ENCODE peak calls at places on chromosomes 1 and 21, in nine cellular contexts. One of them, this sample, is unnamed.

GRCh38 chr1:78491311-78492071 is 717 bp downstream of the PTGFR start:
- DNase-seq in Panc1: no peak
- DNase-seq in activated CD8-positive, alpha-beta memory T cell treated with anti-CD3 and anti-CD28 coated beads for 4 hours: no peak
- DNase-seq in CD8-positive, alpha-beta T cell: no peak
- DNase-seq in NCI-H446: peak
- DNase-seq in caudate nucleus: no peak
- DNase-seq in NCI-H1694: no peak
- DNase-seq in activated T-helper 1 cell treated with anti-CD3 and anti-CD28 coated beads, Interleukin-2, amount 50 U/mL, for 16 hours: no peak
- DNase-seq in lower lobe of right lung: no peak
- DNase-seq in this sample: no peak

GRCh38 chr21:45829566-45830147 is 151.9 kb upstream of the COL6A1 start:
- DNase-seq in Panc1: no peak
- DNase-seq in activated CD8-positive, alpha-beta memory T cell treated with anti-CD3 and anti-CD28 coated beads for 4 hours: no peak
- DNase-seq in CD8-positive, alpha-beta T cell: no peak
- DNase-seq in NCI-H446: no peak
- DNase-seq in caudate nucleus: no peak
- DNase-seq in NCI-H1694: no peak
- DNase-seq in activated T-helper 1 cell treated with anti-CD3 and anti-CD28 coated beads, Interleukin-2, amount 50 U/mL, for 16 hours: no peak
- DNase-seq in lower lobe of right lung: no peak
- DNase-seq in this sample: no peak

GRCh38 chr1:106755682-106756406 is 300.6 kb upstream of the PRMT6 start:
- DNase-seq in Panc1: no peak
- DNase-seq in activated CD8-positive, alpha-beta memory T cell treated with anti-CD3 and anti-CD28 coated beads for 4 hours: no peak
- DNase-seq in CD8-positive, alpha-beta T cell: no peak
- DNase-seq in NCI-H446: no peak
- DNase-seq in caudate nucleus: no peak
- DNase-seq in NCI-H1694: no peak
- DNase-seq in activated T-helper 1 cell treated with anti-CD3 and anti-CD28 coated beads, Interleukin-2, amount 50 U/mL, for 16 hours: no peak
- DNase-seq in lower lobe of right lung: no peak
- DNase-seq in this sample: no peak

GRCh38 chr1:30690115-30690645 is 33.2 kb downstream of the MATN1 start:
- DNase-seq in Panc1: no peak
- DNase-seq in activated CD8-positive, alpha-beta memory T cell treated with anti-CD3 and anti-CD28 coated beads for 4 hours: no peak
- DNase-seq in CD8-positive, alpha-beta T cell: no peak
- DNase-seq in NCI-H446: no peak
- DNase-seq in caudate nucleus: no peak
- DNase-seq in NCI-H1694: no peak
- DNase-seq in activated T-helper 1 cell treated with anti-CD3 and anti-CD28 coated beads, Interleukin-2, amount 50 U/mL, for 16 hours: no peak
- DNase-seq in lower lobe of right lung: no peak
- DNase-seq in this sample: no peak

GRCh38 chr1:12215562-12215961 is 14.3 kb upstream of the VPS13D start:
- DNase-seq in Panc1: no peak
- DNase-seq in activated CD8-positive, alpha-beta memory T cell treated with anti-CD3 and anti-CD28 coated beads for 4 hours: no peak
- DNase-seq in CD8-positive, alpha-beta T cell: no peak
- DNase-seq in NCI-H446: no peak
- DNase-seq in caudate nucleus: no peak
- DNase-seq in NCI-H1694: no peak
- DNase-seq in activated T-helper 1 cell treated with anti-CD3 and anti-CD28 coated beads, Interleukin-2, amount 50 U/mL, for 16 hours: no peak
- DNase-seq in lower lobe of right lung: no peak
- DNase-seq in this sample: no peak

GRCh38 chr1:101200513-101200912 is 36.3 kb upstream of the S1PR1 start:
- DNase-seq in Panc1: no peak
- DNase-seq in activated CD8-positive, alpha-beta memory T cell treated with anti-CD3 and anti-CD28 coated beads for 4 hours: no peak
- DNase-seq in CD8-positive, alpha-beta T cell: no peak
- DNase-seq in NCI-H446: no peak
- DNase-seq in caudate nucleus: no peak
- DNase-seq in NCI-H1694: no peak
- DNase-seq in activated T-helper 1 cell treated with anti-CD3 and anti-CD28 coated beads, Interleukin-2, amount 50 U/mL, for 16 hours: no peak
- DNase-seq in lower lobe of right lung: no peak
- DNase-seq in this sample: no peak

GRCh38 chr1:205667909-205668643 is 12.2 kb downstream of the SLC45A3 start:
- DNase-seq in Panc1: no peak
- DNase-seq in activated CD8-positive, alpha-beta memory T cell treated with anti-CD3 and anti-CD28 coated beads for 4 hours: no peak
- DNase-seq in CD8-positive, alpha-beta T cell: no peak
- DNase-seq in NCI-H446: no peak
- DNase-seq in caudate nucleus: peak
- DNase-seq in NCI-H1694: no peak
- DNase-seq in activated T-helper 1 cell treated with anti-CD3 and anti-CD28 coated beads, Interleukin-2, amount 50 U/mL, for 16 hours: no peak
- DNase-seq in lower lobe of right lung: no peak
- DNase-seq in this sample: no peak

GRCh38 chr21:25735895-25736597 is 1.3 kb downstream of the GABPA start:
- DNase-seq in Panc1: peak
- DNase-seq in activated CD8-positive, alpha-beta memory T cell treated with anti-CD3 and anti-CD28 coated beads for 4 hours: no peak
- DNase-seq in CD8-positive, alpha-beta T cell: no peak
- DNase-seq in NCI-H446: no peak
- DNase-seq in caudate nucleus: no peak
- DNase-seq in NCI-H1694: peak
- DNase-seq in activated T-helper 1 cell treated with anti-CD3 and anti-CD28 coated beads, Interleukin-2, amount 50 U/mL, for 16 hours: no peak
- DNase-seq in lower lobe of right lung: no peak
- DNase-seq in this sample: peak

GRCh38 chr1:179612361-179612760 is 20.7 kb downstream of the TDRD5 start:
- DNase-seq in Panc1: no peak
- DNase-seq in activated CD8-positive, alpha-beta memory T cell treated with anti-CD3 and anti-CD28 coated beads for 4 hours: no peak
- DNase-seq in CD8-positive, alpha-beta T cell: no peak
- DNase-seq in NCI-H446: no peak
- DNase-seq in caudate nucleus: no peak
- DNase-seq in NCI-H1694: no peak
- DNase-seq in activated T-helper 1 cell treated with anti-CD3 and anti-CD28 coated beads, Interleukin-2, amount 50 U/mL, for 16 hours: no peak
- DNase-seq in lower lobe of right lung: no peak
- DNase-seq in this sample: no peak

GRCh38 chr21:44931501-44932365 is 8.1 kb upstream of the SLX9 start:
- DNase-seq in Panc1: no peak
- DNase-seq in activated CD8-positive, alpha-beta memory T cell treated with anti-CD3 and anti-CD28 coated beads for 4 hours: no peak
- DNase-seq in CD8-positive, alpha-beta T cell: no peak
- DNase-seq in NCI-H446: no peak
- DNase-seq in caudate nucleus: no peak
- DNase-seq in NCI-H1694: no peak
- DNase-seq in activated T-helper 1 cell treated with anti-CD3 and anti-CD28 coated beads, Interleukin-2, amount 50 U/mL, for 16 hours: no peak
- DNase-seq in lower lobe of right lung: peak
- DNase-seq in this sample: no peak

GRCh38 chr21:36330904-36331303 is 10.9 kb downstream of the MORC3 start:
- DNase-seq in Panc1: no peak
- DNase-seq in activated CD8-positive, alpha-beta memory T cell treated with anti-CD3 and anti-CD28 coated beads for 4 hours: no peak
- DNase-seq in CD8-positive, alpha-beta T cell: peak
- DNase-seq in NCI-H446: peak
- DNase-seq in caudate nucleus: no peak
- DNase-seq in NCI-H1694: peak
- DNase-seq in activated T-helper 1 cell treated with anti-CD3 and anti-CD28 coated beads, Interleukin-2, amount 50 U/mL, for 16 hours: no peak
- DNase-seq in lower lobe of right lung: no peak
- DNase-seq in this sample: no peak

GRCh38 chr1:220803401-220804201 is 16.9 kb downstream of the MTARC1 start:
- DNase-seq in Panc1: no peak
- DNase-seq in activated CD8-positive, alpha-beta memory T cell treated with anti-CD3 and anti-CD28 coated beads for 4 hours: no peak
- DNase-seq in CD8-positive, alpha-beta T cell: no peak
- DNase-seq in NCI-H446: no peak
- DNase-seq in caudate nucleus: no peak
- DNase-seq in NCI-H1694: peak
- DNase-seq in activated T-helper 1 cell treated with anti-CD3 and anti-CD28 coated beads, Interleukin-2, amount 50 U/mL, for 16 hours: no peak
- DNase-seq in lower lobe of right lung: no peak
- DNase-seq in this sample: no peak

GRCh38 chr1:27650527-27651175 is 15.7 kb upstream of the FGR start:
- DNase-seq in Panc1: no peak
- DNase-seq in activated CD8-positive, alpha-beta memory T cell treated with anti-CD3 and anti-CD28 coated beads for 4 hours: no peak
- DNase-seq in CD8-positive, alpha-beta T cell: peak
- DNase-seq in NCI-H446: no peak
- DNase-seq in caudate nucleus: no peak
- DNase-seq in NCI-H1694: no peak
- DNase-seq in activated T-helper 1 cell treated with anti-CD3 and anti-CD28 coated beads, Interleukin-2, amount 50 U/mL, for 16 hours: no peak
- DNase-seq in lower lobe of right lung: no peak
- DNase-seq in this sample: no peak

GRCh38 chr1:220788146-220788545 is 1.4 kb downstream of the MTARC1 start:
- DNase-seq in Panc1: no peak
- DNase-seq in activated CD8-positive, alpha-beta memory T cell treated with anti-CD3 and anti-CD28 coated beads for 4 hours: no peak
- DNase-seq in CD8-positive, alpha-beta T cell: no peak
- DNase-seq in NCI-H446: no peak
- DNase-seq in caudate nucleus: peak
- DNase-seq in NCI-H1694: no peak
- DNase-seq in activated T-helper 1 cell treated with anti-CD3 and anti-CD28 coated beads, Interleukin-2, amount 50 U/mL, for 16 hours: no peak
- DNase-seq in lower lobe of right lung: no peak
- DNase-seq in this sample: no peak

GRCh38 chr1:19532519-19532918 is 47.2 kb upstream of the CAPZB start:
- DNase-seq in Panc1: no peak
- DNase-seq in activated CD8-positive, alpha-beta memory T cell treated with anti-CD3 and anti-CD28 coated beads for 4 hours: no peak
- DNase-seq in CD8-positive, alpha-beta T cell: no peak
- DNase-seq in NCI-H446: no peak
- DNase-seq in caudate nucleus: no peak
- DNase-seq in NCI-H1694: no peak
- DNase-seq in activated T-helper 1 cell treated with anti-CD3 and anti-CD28 coated beads, Interleukin-2, amount 50 U/mL, for 16 hours: no peak
- DNase-seq in lower lobe of right lung: no peak
- DNase-seq in this sample: no peak